ENCODE peak calls at places on chromosomes 5 and 9, in eight cellular contexts. One of them, this sample, is unnamed.

GRCh38 chr5:153562189-153562588 is 71.7 kb downstream of the GRIA1 start:
- DNase-seq in HCT116: no peak
- DNase-seq in amniotic stem cell: no peak
- DNase-seq in T-cell: no peak
- DNase-seq in psoas muscle: no peak
- DNase-seq in mucosa of gallbladder: no peak
- DNase-seq in germinal center: no peak
- DNase-seq in EL: peak
- DNase-seq in this sample: no peak

GRCh38 chr5:172223901-172224873 is 30.2 kb downstream of the EFCAB9 start:
- DNase-seq in HCT116: no peak
- DNase-seq in amniotic stem cell: no peak
- DNase-seq in T-cell: no peak
- DNase-seq in psoas muscle: no peak
- DNase-seq in mucosa of gallbladder: no peak
- DNase-seq in germinal center: no peak
- DNase-seq in EL: no peak
- DNase-seq in this sample: no peak

GRCh38 chr5:153613143-153613542 is 122.7 kb downstream of the GRIA1 start:
- DNase-seq in HCT116: no peak
- DNase-seq in amniotic stem cell: no peak
- DNase-seq in T-cell: no peak
- DNase-seq in psoas muscle: no peak
- DNase-seq in mucosa of gallbladder: no peak
- DNase-seq in germinal center: no peak
- DNase-seq in EL: peak
- DNase-seq in this sample: no peak

GRCh38 chr5:116521173-116521872 is 53.3 kb downstream of the SEMA6A start:
- DNase-seq in HCT116: no peak
- DNase-seq in amniotic stem cell: no peak
- DNase-seq in T-cell: no peak
- DNase-seq in psoas muscle: peak
- DNase-seq in mucosa of gallbladder: no peak
- DNase-seq in germinal center: no peak
- DNase-seq in EL: no peak
- DNase-seq in this sample: no peak

GRCh38 chr9:15430920-15431844 is 8.5 kb downstream of the SNAPC3 start:
- DNase-seq in HCT116: no peak
- DNase-seq in amniotic stem cell: no peak
- DNase-seq in T-cell: no peak
- DNase-seq in psoas muscle: no peak
- DNase-seq in mucosa of gallbladder: peak
- DNase-seq in germinal center: no peak
- DNase-seq in EL: no peak
- DNase-seq in this sample: no peak

GRCh38 chr9:104301770-104302169 is 202.3 kb upstream of the OR13F1 start:
- DNase-seq in HCT116: no peak
- DNase-seq in amniotic stem cell: no peak
- DNase-seq in T-cell: no peak
- DNase-seq in psoas muscle: no peak
- DNase-seq in mucosa of gallbladder: no peak
- DNase-seq in germinal center: no peak
- DNase-seq in EL: no peak
- DNase-seq in this sample: no peak

GRCh38 chr9:92738661-92739081 is 26.0 kb downstream of the BICD2 start:
- DNase-seq in HCT116: no peak
- DNase-seq in amniotic stem cell: no peak
- DNase-seq in T-cell: no peak
- DNase-seq in psoas muscle: no peak
- DNase-seq in mucosa of gallbladder: no peak
- DNase-seq in germinal center: no peak
- DNase-seq in EL: no peak
- DNase-seq in this sample: no peak

GRCh38 chr9:112145886-112146285 is 29.2 kb downstream of the SUSD1 start:
- DNase-seq in HCT116: no peak
- DNase-seq in amniotic stem cell: no peak
- DNase-seq in T-cell: no peak
- DNase-seq in psoas muscle: no peak
- DNase-seq in mucosa of gallbladder: no peak
- DNase-seq in germinal center: no peak
- DNase-seq in EL: no peak
- DNase-seq in this sample: no peak

GRCh38 chr5:82991678-82992323 is 85.4 kb downstream of the TMEM167A start:
- DNase-seq in HCT116: no peak
- DNase-seq in amniotic stem cell: no peak
- DNase-seq in T-cell: no peak
- DNase-seq in psoas muscle: no peak
- DNase-seq in mucosa of gallbladder: no peak
- DNase-seq in germinal center: no peak
- DNase-seq in EL: no peak
- DNase-seq in this sample: no peak

GRCh38 chr5:163386352-163386751 is 51.0 kb upstream of the CCNG1 start:
- DNase-seq in HCT116: no peak
- DNase-seq in amniotic stem cell: no peak
- DNase-seq in T-cell: no peak
- DNase-seq in psoas muscle: no peak
- DNase-seq in mucosa of gallbladder: no peak
- DNase-seq in germinal center: no peak
- DNase-seq in EL: no peak
- DNase-seq in this sample: no peak

GRCh38 chr5:37717613-37718431 is 122.0 kb downstream of the GDNF start:
- DNase-seq in HCT116: no peak
- DNase-seq in amniotic stem cell: peak
- DNase-seq in T-cell: no peak
- DNase-seq in psoas muscle: no peak
- DNase-seq in mucosa of gallbladder: peak
- DNase-seq in germinal center: no peak
- DNase-seq in EL: peak
- DNase-seq in this sample: peak

GRCh38 chr5:162956570-162956969 is 480.8 kb upstream of the CCNG1 start:
- DNase-seq in HCT116: no peak
- DNase-seq in amniotic stem cell: no peak
- DNase-seq in T-cell: no peak
- DNase-seq in psoas muscle: no peak
- DNase-seq in mucosa of gallbladder: no peak
- DNase-seq in germinal center: no peak
- DNase-seq in EL: no peak
- DNase-seq in this sample: no peak

GRCh38 chr9:88387733-88388202 is 476 bp upstream of the SPIN1 start:
- DNase-seq in HCT116: peak
- DNase-seq in amniotic stem cell: no peak
- DNase-seq in T-cell: peak
- DNase-seq in psoas muscle: peak
- DNase-seq in mucosa of gallbladder: peak
- DNase-seq in germinal center: no peak
- DNase-seq in EL: peak
- DNase-seq in this sample: peak

GRCh38 chr9:107465467-107466451 is 23.8 kb downstream of the KLF4 start:
- DNase-seq in HCT116: no peak
- DNase-seq in amniotic stem cell: peak
- DNase-seq in T-cell: no peak
- DNase-seq in psoas muscle: peak
- DNase-seq in mucosa of gallbladder: peak
- DNase-seq in germinal center: peak
- DNase-seq in EL: peak
- DNase-seq in this sample: no peak

GRCh38 chr9:101893661-101894646 is 155.5 kb upstream of the GRIN3A start:
- DNase-seq in HCT116: no peak
- DNase-seq in amniotic stem cell: no peak
- DNase-seq in T-cell: no peak
- DNase-seq in psoas muscle: no peak
- DNase-seq in mucosa of gallbladder: no peak
- DNase-seq in germinal center: no peak
- DNase-seq in EL: no peak
- DNase-seq in this sample: no peak

GRCh38 chr9:113873446-113873845 is 2.7 kb upstream of the ZNF618 start:
- DNase-seq in HCT116: no peak
- DNase-seq in amniotic stem cell: no peak
- DNase-seq in T-cell: no peak
- DNase-seq in psoas muscle: no peak
- DNase-seq in mucosa of gallbladder: no peak
- DNase-seq in germinal center: no peak
- DNase-seq in EL: no peak
- DNase-seq in this sample: no peak

GRCh38 chr9:87309236-87309635 is 188.4 kb upstream of the DAPK1 start:
- DNase-seq in HCT116: no peak
- DNase-seq in amniotic stem cell: no peak
- DNase-seq in T-cell: no peak
- DNase-seq in psoas muscle: no peak
- DNase-seq in mucosa of gallbladder: no peak
- DNase-seq in germinal center: no peak
- DNase-seq in EL: peak
- DNase-seq in this sample: no peak

GRCh38 chr9:125631391-125632085 is 75.5 kb downstream of the MAPKAP1 start:
- DNase-seq in HCT116: no peak
- DNase-seq in amniotic stem cell: no peak
- DNase-seq in T-cell: peak
- DNase-seq in psoas muscle: no peak
- DNase-seq in mucosa of gallbladder: peak
- DNase-seq in germinal center: peak
- DNase-seq in EL: peak
- DNase-seq in this sample: peak

GRCh38 chr5:129379406-129379805 is 80.7 kb upstream of the ADAMTS19 start:
- DNase-seq in HCT116: no peak
- DNase-seq in amniotic stem cell: no peak
- DNase-seq in T-cell: no peak
- DNase-seq in psoas muscle: no peak
- DNase-seq in mucosa of gallbladder: no peak
- DNase-seq in germinal center: no peak
- DNase-seq in EL: no peak
- DNase-seq in this sample: no peak

GRCh38 chr9:124469011-124469832 is 19.0 kb downstream of the ADGRD2 start:
- DNase-seq in HCT116: no peak
- DNase-seq in amniotic stem cell: no peak
- DNase-seq in T-cell: no peak
- DNase-seq in psoas muscle: no peak
- DNase-seq in mucosa of gallbladder: no peak
- DNase-seq in germinal center: no peak
- DNase-seq in EL: no peak
- DNase-seq in this sample: no peak

This sample was measured in NCI-H2227 treated with DMSO at 0.1 percent for 48 hours.